ENCODE peak calls at places on chromosome 11, in seven cellular contexts. O is HTR-8/SVneo, Q is mesothelial cell of epicardium, U is IMR-90, P is HS-5, H is NCI-H1092, V is SHP77 treated with DMSO at 0.1 percent for 48 hours. R is an unnamed sample.

GRCh38 chr11:126347751-126348628 is 7.5 kb upstream of the ST3GAL4 start:
- DNase-seq in P (no peak), V (no peak), U (no peak), O (no peak), Q (no peak), H (no peak), R (no peak)

GRCh38 chr11:66883021-66883968 is 26.4 kb downstream of the LRFN4 start:
- DNase-seq in U (peak; percentile 86), V (peak; percentile 69), H (peak; percentile 87), Q (peak; percentile 75), P (peak; percentile 38), O (no peak), R (no peak)

GRCh38 chr11:129911298-129911697 is 15.9 kb upstream of the NFRKB start:
- DNase-seq in O (no peak), U (peak; percentile 63), P (no peak), V (no peak), H (no peak), Q (no peak), R (no peak)

GRCh38 chr11:433111-433510 is 8.7 kb downstream of the ANO9 start:
- DNase-seq in V (no peak), O (no peak), Q (no peak), U (no peak), H (no peak), P (no peak), R (no peak)

GRCh38 chr11:19812710-19813109 is 100.1 kb downstream of the NAV2 start:
- DNase-seq in V (no peak), U (no peak), O (no peak), H (no peak), P (no peak), Q (no peak), R (no peak)

GRCh38 chr11:26323837-26324236 is 8.1 kb upstream of the ANO3 start:
- DNase-seq in V (no peak), U (no peak), H (no peak), P (no peak), Q (no peak), O (no peak), R (no peak)

GRCh38 chr11:35887737-35888136 is 56.1 kb upstream of the LDLRAD3 start:
- DNase-seq in V (no peak), O (no peak), P (no peak), U (no peak), Q (no peak), H (no peak), R (no peak)

GRCh38 chr11:134861490-134862107 is 449.6 kb upstream of the B3GAT1 start:
- DNase-seq in H (no peak), U (no peak), Q (no peak), O (no peak), P (no peak), V (no peak), R (no peak)

GRCh38 chr11:69557266-69557665 is 75.8 kb downstream of the LINC01488 start:
- DNase-seq in O (no peak), V (no peak), Q (no peak), P (no peak), U (no peak), H (no peak), R (no peak)

GRCh38 chr11:2534957-2535672 is 90.3 kb downstream of the KCNQ1 start:
- DNase-seq in P (no peak), U (no peak), H (no peak), Q (no peak), O (no peak), V (no peak), R (no peak)

GRCh38 chr11:70372076-70372475 is 26.3 kb upstream of the CTTN start:
- DNase-seq in U (no peak), Q (no peak), V (no peak), H (no peak), P (no peak), O (no peak), R (no peak)